ENCODE peak calls at places on chromosomes 6 and 20, in ten cellular contexts. O, Q, I, F, U, H, D, N, R and Y are unnamed samples.

GRCh38 chr6:133590814-133591213 is 298.1 kb upstream of the TCF21 start:
- DNase-seq in F (peak; percentile 64), H (peak; percentile 14), Q (no peak), N (no peak), D (no peak), U (no peak), I (peak; percentile 69), R (no peak), O (peak; percentile 10), Y (no peak)

GRCh38 chr6:95574811-95575210 is 2.5 kb upstream of the MANEA start:
- DNase-seq in F (peak; percentile 7), H (peak; percentile 4), U (no peak), N (no peak), O (peak; percentile 64), I (peak; percentile 79), Q (peak; percentile 77), R (no peak), D (peak; percentile 83), Y (no peak)

GRCh38 chr6:88807622-88808021 is 155.8 kb downstream of the RNGTT start:
- DNase-seq in I (no peak), U (no peak), F (no peak), D (no peak), R (no peak), H (no peak), O (no peak), N (no peak), Q (no peak), Y (no peak)

GRCh38 chr6:39452306-39452705 is 129.8 kb upstream of the KCNK16 start:
- DNase-seq in O (no peak), I (peak; percentile 64), H (no peak), D (peak; percentile 1), R (no peak), U (no peak), F (peak; percentile 77), Q (peak; percentile 21), N (no peak), Y (no peak)

GRCh38 chr6:75449625-75450206 is 43.9 kb downstream of the FILIP1 start:
- DNase-seq in I (peak; percentile 44), D (peak; percentile 32), O (no peak), F (peak; percentile 4), R (no peak), H (peak; percentile 63), Q (peak; percentile 40), N (no peak), U (no peak), Y (no peak)

GRCh38 chr20:47568019-47568418 is 66.3 kb downstream of the NCOA3 start:
- DNase-seq in F (no peak), I (peak; percentile 53), Q (peak; percentile 94), U (no peak), R (no peak), O (no peak), D (peak; percentile 89), N (no peak), H (peak; percentile 92), Y (no peak)

GRCh38 chr6:127397729-127398609 is 54.6 kb upstream of the ECHDC1 start:
- DNase-seq in R (no peak), D (peak; percentile 29), Q (peak; percentile 49), N (no peak), I (no peak), O (peak; percentile 8), H (no peak), F (no peak), U (no peak), Y (no peak)

GRCh38 chr20:61701401-61701800 is 364.3 kb downstream of the TAF4 start:
- DNase-seq in O (no peak), N (no peak), R (no peak), Q (no peak), D (no peak), H (no peak), F (no peak), U (no peak), I (no peak), Y (no peak)

GRCh38 chr6:11121851-11122250 is 10.3 kb upstream of the ERVFRD-1 start:
- DNase-seq in R (no peak), Q (no peak), O (no peak), I (no peak), H (no peak), F (no peak), N (no peak), D (no peak), U (no peak), Y (no peak)

GRCh38 chr6:16533721-16534136 is 227.5 kb downstream of the ATXN1 start:
- DNase-seq in H (peak; percentile 16), O (no peak), R (no peak), D (no peak), N (no peak), Q (no peak), F (no peak), I (no peak), U (no peak), Y (no peak)

GRCh38 chr6:10305740-10306423 is 109.0 kb downstream of the TFAP2A start:
- DNase-seq in H (no peak), U (no peak), N (no peak), I (no peak), O (no peak), Q (no peak), F (no peak), R (no peak), D (no peak), Y (no peak)

GRCh38 chr6:44177691-44178423 is 19.2 kb downstream of the CAPN11 start:
- DNase-seq in I (peak; percentile 79), Q (peak; percentile 96), N (peak; percentile 50), F (peak; percentile 45), H (peak; percentile 41), U (no peak), O (no peak), D (peak; percentile 97), R (no peak), Y (no peak)

GRCh38 chr6:110341671-110342304 is 16.4 kb downstream of the METTL24 start:
- DNase-seq in R (no peak), H (peak; percentile 34), D (peak; percentile 52), U (no peak), O (peak; percentile 33), Q (peak; percentile 53), N (no peak), F (no peak), I (peak; percentile 17), Y (no peak)

GRCh38 chr6:55886185-55886836 is 10.9 kb upstream of the BMP5 start:
- DNase-seq in I (peak; percentile 43), Q (peak; percentile 42), H (peak; percentile 13), D (peak; percentile 37), O (peak; percentile 5), F (no peak), R (no peak), N (no peak), U (no peak), Y (no peak)

GRCh38 chr6:2196079-2196679 is 49.2 kb downstream of the GMDS start:
- DNase-seq in N (peak; percentile 28), I (peak; percentile 69), F (peak; percentile 49), Q (peak; percentile 78), O (peak; percentile 62), R (no peak), H (peak; percentile 35), U (no peak), D (peak; percentile 54), Y (peak; percentile 38)

GRCh38 chr6:106518748-106519147 is 110.5 kb downstream of the RTN4IP1 start:
- DNase-seq in U (no peak), I (peak; percentile 47), F (no peak), Q (no peak), N (no peak), R (no peak), H (no peak), O (no peak), D (no peak), Y (no peak)

GRCh38 chr6:16128759-16129622 is at the start of gene MYLIP:
- DNase-seq in R (peak; percentile 97), F (peak; percentile 95), Q (peak; percentile 91), N (peak; percentile 96), O (peak; percentile 99), I (peak; percentile 68), U (peak; percentile 97), H (peak; percentile 74), D (peak; percentile 95), Y (peak; percentile 98)

GRCh38 chr6:25302677-25303128 is 23.5 kb downstream of the CARMIL1 start:
- DNase-seq in U (no peak), F (no peak), R (no peak), N (no peak), D (peak; percentile 52), O (no peak), I (peak; percentile 94), H (peak; percentile 91), Q (peak; percentile 72), Y (no peak)

GRCh38 chr6:77986380-77987034 is 333.7 kb downstream of the MEI4 start:
- DNase-seq in H (no peak), F (no peak), Q (no peak), U (no peak), I (no peak), R (no peak), N (no peak), O (peak; percentile 3), D (no peak), Y (no peak)

GRCh38 chr6:37102299-37103168 is 67.4 kb upstream of the PIM1 start:
- DNase-seq in N (peak; percentile 77), U (peak; percentile 71), O (peak; percentile 88), H (peak; percentile 87), Q (peak; percentile 96), D (peak; percentile 96), R (peak; percentile 83), I (peak; percentile 77), F (peak; percentile 78), Y (peak; percentile 81)
- TF ChIP-seq CTCF in N (no peak), U (no peak), O (no peak), H (peak; percentile 37), Q (no peak), D (no peak), R (no peak), I (no peak), F (no peak), Y (no peak)

GRCh38 chr6:161694995-161695394 is 421.1 kb upstream of the AGPAT4 start:
- DNase-seq in Q (peak; percentile 39), H (no peak), F (peak; percentile 5), D (peak; percentile 13), O (peak; percentile 42), U (no peak), N (no peak), R (no peak), I (peak; percentile 61), Y (no peak)
- TF ChIP-seq CTCF in Q (peak; percentile 66), H (no peak), F (no peak), D (peak; percentile 41), O (peak; percentile 73), U (peak; percentile 12), N (no peak), R (peak; percentile 57), I (peak; percentile 74), Y (peak; percentile 41)

GRCh38 chr20:46551508-46552280 is 1.2 kb upstream of the OCSTAMP start:
- DNase-seq in D (no peak), U (no peak), F (no peak), H (no peak), I (no peak), N (no peak), Q (no peak), O (peak; percentile 61), R (peak; percentile 58), Y (peak; percentile 41)
- TF ChIP-seq CTCF in D (no peak), U (no peak), F (no peak), H (no peak), I (no peak), N (no peak), Q (no peak), O (no peak), R (no peak), Y (no peak)

DNA sequence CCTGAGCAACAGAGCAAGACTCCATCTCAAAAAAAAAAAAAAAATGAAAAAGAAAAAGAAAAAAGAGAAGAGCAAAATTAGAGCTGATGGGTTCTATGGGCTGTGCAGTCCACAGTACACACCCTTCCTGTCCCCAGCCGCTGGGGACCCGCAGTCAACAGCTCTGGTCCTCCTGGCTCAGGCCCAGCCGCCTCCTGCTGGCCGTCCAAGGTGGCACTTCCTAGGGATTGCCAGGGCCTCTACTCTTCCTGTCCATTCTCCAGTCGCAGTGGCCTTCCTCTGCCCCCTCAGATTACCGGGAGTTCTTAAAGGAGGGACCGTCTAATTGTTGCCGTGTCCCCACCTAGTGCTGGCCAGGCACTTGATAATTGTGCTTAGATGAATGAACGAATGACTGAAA is 41.7 kb downstream of the TMEM242 start:
- DNase-seq in N (no peak), D (no peak), Q (peak; percentile 13), U (no peak), O (no peak), R (no peak), F (no peak), I (no peak), H (no peak), Y (no peak)
- TF ChIP-seq CTCF in N (no peak), D (peak; percentile 10), Q (peak; percentile 39), U (no peak), O (no peak), R (peak; percentile 21), F (no peak), I (no peak), H (peak; percentile 41), Y (no peak)